ENCODE peak calls at places on chromosomes 11 and 22, in five cellular contexts. C, G, V, S and L are unnamed samples.

GRCh38 chr11:1234054-1234720 is 11.3 kb downstream of the MUC5B start:
- DNase-seq in C (peak; percentile 61), G (peak; percentile 32), V (no peak), S (no peak), L (peak; percentile 5)

GRCh38 chr11:72334651-72335050 is 90.7 kb upstream of the PHOX2A start:
- DNase-seq in C (no peak), G (no peak), V (no peak), S (no peak), L (no peak)

GRCh38 chr11:132051704-132052103 is 681.3 kb downstream of the NTM start:
- DNase-seq in C (no peak), G (no peak), V (no peak), S (no peak), L (no peak)

GRCh38 chr22:35631597-35631996 is 14.5 kb upstream of the MB start:
- DNase-seq in C (no peak), G (peak; percentile 64), V (peak; percentile 40), S (no peak), L (peak; percentile 43)

GRCh38 chr11:97454988-97455387 is 1065.2 kb downstream of the JRKL start:
- DNase-seq in C (no peak), G (no peak), V (no peak), S (peak; percentile 30), L (no peak)

GRCh38 chr11:2093575-2094353 is 45.4 kb downstream of the IGF2 start:
- DNase-seq in C (peak; percentile 69), G (no peak), V (no peak), S (no peak), L (no peak)

GRCh38 chr22:35785181-35785923 is 67.7 kb downstream of the APOL5 start:
- DNase-seq in C (no peak), G (no peak), V (no peak), S (no peak), L (no peak)

GRCh38 chr11:27391336-27392015 is 28.5 kb upstream of the CCDC34 start:
- DNase-seq in C (no peak), G (no peak), V (no peak), S (peak; percentile 57), L (no peak)

GRCh38 chr11:67563354-67564114 is 20.1 kb upstream of the GSTP1 start:
- DNase-seq in C (no peak), G (no peak), V (no peak), S (no peak), L (no peak)

GRCh38 chr22:40605676-40606250 is 30.8 kb downstream of the MRTFA start:
- DNase-seq in C (no peak), G (no peak), V (no peak), S (no peak), L (no peak)

GRCh38 chr11:13055200-13055599 is 46.1 kb downstream of the RASSF10 start:
- DNase-seq in C (no peak), G (no peak), V (no peak), S (no peak), L (no peak)

DNA sequence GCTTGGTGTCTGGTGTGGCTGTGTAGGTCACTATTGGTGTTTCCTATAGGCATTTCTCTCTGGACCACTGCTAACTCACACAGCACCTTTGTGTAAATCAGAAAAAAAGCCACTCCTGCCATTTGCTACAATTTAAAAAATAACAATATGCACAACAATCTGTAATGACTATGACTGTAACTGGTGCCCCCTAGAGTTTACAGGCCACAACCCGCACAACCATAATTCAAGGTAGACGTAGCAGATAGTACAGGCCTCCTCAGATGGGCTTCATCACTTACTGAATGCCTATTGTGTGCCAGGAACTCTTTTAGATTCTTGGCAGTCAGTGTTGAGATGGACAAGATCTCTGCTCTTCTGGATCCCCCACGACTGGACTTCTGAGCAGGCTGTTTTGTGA is 47.7 kb downstream of the SYT9 start:
- DNase-seq in C (no peak), G (no peak), V (no peak), S (no peak), L (no peak)
- TF ChIP-seq CTCF in C (no peak), G (no peak), V (no peak), S (peak; percentile 5), L (no peak)

GRCh38 chr22:37982938-37983859 is 1.2 kb downstream of the SOX10 start:
- DNase-seq in C (no peak), G (no peak), V (no peak), S (peak; percentile 71), L (peak; percentile 69)
- TF ChIP-seq CTCF in C (no peak), G (peak; percentile 16), V (no peak), S (peak; percentile 82), L (peak; percentile 81)

GRCh38 chr22:36870250-36870649 is 9.4 kb downstream of the NCF4 start:
- DNase-seq in C (no peak), G (no peak), V (peak; percentile 20), S (no peak), L (no peak)

GRCh38 chr22:36864454-36865215 is 3.8 kb downstream of the NCF4 start:
- DNase-seq in C (no peak), G (no peak), V (no peak), S (no peak), L (no peak)

GRCh38 chr22:36865346-36865745 is 4.5 kb downstream of the NCF4 start:
- DNase-seq in C (no peak), G (no peak), V (no peak), S (peak; percentile 31), L (peak; percentile 28)

GRCh38 chr22:36868546-36868945 is 7.7 kb downstream of the NCF4 start:
- DNase-seq in C (no peak), G (no peak), V (no peak), S (no peak), L (no peak)

GRCh38 chr22:36867695-36868094 is 6.9 kb downstream of the NCF4 start:
- DNase-seq in C (no peak), G (no peak), V (no peak), S (no peak), L (no peak)
- TF ChIP-seq CTCF in C (no peak), G (no peak), V (no peak), S (no peak), L (no peak)

GRCh38 chr11:25961539-25961938 is 370.4 kb upstream of the ANO3 start:
- DNase-seq in C (no peak), G (no peak), V (no peak), S (peak; percentile 10), L (no peak)
- TF ChIP-seq CTCF in C (no peak), G (peak; percentile 11), V (no peak), S (peak; percentile 45), L (no peak)

GRCh38 chr11:123487157-123487744 is 57.2 kb downstream of the GRAMD1B start:
- DNase-seq in C (no peak), G (no peak), V (no peak), S (no peak), L (no peak)

GRCh38 chr11:123491241-123491640 is 61.2 kb downstream of the GRAMD1B start:
- DNase-seq in C (no peak), G (no peak), V (no peak), S (no peak), L (no peak)

GRCh38 chr11:123494195-123495050 is 64.4 kb downstream of the GRAMD1B start:
- DNase-seq in C (no peak), G (no peak), V (no peak), S (peak; percentile 80), L (no peak)

GRCh38 chr11:123493393-123494063 is 63.5 kb downstream of the GRAMD1B start:
- DNase-seq in C (no peak), G (no peak), V (no peak), S (peak; percentile 33), L (no peak)

GRCh38 chr11:123490527-123490926 is 60.5 kb downstream of the GRAMD1B start:
- DNase-seq in C (no peak), G (no peak), V (no peak), S (no peak), L (no peak)
- TF ChIP-seq CTCF in C (no peak), G (no peak), V (no peak), S (no peak), L (no peak)

GRCh38 chr11:121153472-121153871 is 52.4 kb downstream of the TECTA start:
- DNase-seq in C (no peak), G (no peak), V (no peak), S (peak; percentile 28), L (no peak)
- TF ChIP-seq CTCF in C (no peak), G (no peak), V (no peak), S (peak; percentile 40), L (no peak)

DNA sequence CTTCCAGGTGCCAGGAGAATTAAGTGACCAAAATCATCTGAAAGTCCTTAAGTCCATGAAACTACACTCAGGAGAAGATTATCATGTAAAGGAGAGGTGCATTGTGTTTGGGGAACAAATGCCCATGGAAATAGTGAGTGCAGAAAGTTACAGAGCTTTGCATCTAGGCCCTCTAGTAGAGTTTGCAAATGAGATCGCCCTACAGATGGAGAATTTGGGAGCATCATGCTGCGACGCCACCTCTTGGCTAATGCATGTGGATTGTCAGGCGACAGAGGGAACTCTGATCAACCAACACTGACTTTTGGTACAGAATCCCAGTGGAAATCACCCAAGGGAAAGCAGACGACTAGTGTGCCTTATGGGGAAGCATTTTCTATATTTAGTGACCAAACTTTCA is 188.7 kb downstream of the BLID start:
- DNase-seq in C (no peak), G (no peak), V (no peak), S (no peak), L (no peak)
- TF ChIP-seq CTCF in C (no peak), G (no peak), V (no peak), S (no peak), L (no peak)

DNA sequence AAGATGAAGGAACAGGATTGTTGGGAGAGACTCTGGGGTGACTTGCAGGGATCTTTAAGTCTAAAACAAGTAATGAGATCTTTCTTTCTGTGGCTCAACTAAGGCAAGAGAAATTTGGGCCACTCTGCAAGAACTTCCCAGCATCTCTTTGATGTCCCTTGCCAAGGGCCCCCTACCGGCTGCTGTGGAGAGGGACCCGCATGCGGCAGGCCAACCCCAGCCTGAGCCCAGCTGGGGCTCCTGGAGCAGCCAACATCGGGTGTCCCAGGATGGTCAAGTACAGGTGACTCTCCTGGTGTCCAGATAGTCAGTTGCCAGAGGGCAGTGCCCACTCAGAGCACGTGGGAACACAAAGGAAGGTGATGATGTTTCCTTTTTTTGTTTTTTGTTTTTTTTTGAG is 363.2 kb downstream of the TBC1D22A start:
- DNase-seq in C (peak; percentile 65), G (peak; percentile 38), V (peak; percentile 28), S (no peak), L (no peak)
- TF ChIP-seq CTCF in C (no peak), G (no peak), V (peak; percentile 24), S (peak; percentile 9), L (no peak)